ENCODE peak calls at places on chromosomes 1 and 21, in five cellular contexts. A is CD8-positive, alpha-beta memory T cell; U is PC-9; V is Karpas-422; P is CD4-positive, alpha-beta memory T cell. H is an unnamed sample. For H3K4me1 and H3K36me3, the result is how much of the 10 kb centered on the place peaks cover.

GRCh38 chr21:42091899-42092508 is 20.9 kb downstream of the UMODL1 start:
- DNase-seq in P (no peak), U (no peak), V (no peak), A (no peak), H (no peak)

GRCh38 chr1:29398431-29398830 is 162.1 kb downstream of the PTPRU start:
- DNase-seq in V (no peak), A (no peak), P (no peak), U (no peak), H (no peak)

GRCh38 chr1:64228181-64228957 is 24.9 kb downstream of the UBE2U start:
- DNase-seq in U (no peak), P (no peak), A (no peak), V (no peak), H (no peak)

GRCh38 chr1:208731976-208732821 is 488.0 kb upstream of the PLXNA2 start:
- DNase-seq in V (no peak), U (no peak), P (no peak), A (no peak), H (no peak)

GRCh38 chr1:151085953-151086559 is 15.5 kb downstream of the GABPB2 start:
- DNase-seq in A (no peak), U (no peak), P (no peak), V (no peak), H (no peak)

GRCh38 chr1:93678966-93679480 is 2.6 kb downstream of the BCAR3 start:
- DNase-seq in A (no peak), U (no peak), V (no peak), P (no peak), H (no peak)

GRCh38 chr1:200107004-200107470 is 79.5 kb downstream of the NR5A2 start:
- DNase-seq in P (no peak), A (no peak), U (peak), V (no peak), H (no peak)

GRCh38 chr1:21904725-21905520 is 32.2 kb downstream of the HSPG2 start:
- DNase-seq in U (peak), A (no peak), V (no peak), P (no peak), H (no peak)

GRCh38 chr1:97780884-97781283 is 139.9 kb downstream of the DPYD start:
- DNase-seq in U (no peak), P (no peak), A (no peak), V (no peak), H (no peak)

GRCh38 chr21:44636209-44637017 is 743 bp upstream of the KRTAP10-10 start:
- DNase-seq in P (no peak), V (no peak), A (no peak), U (no peak), H (no peak)

GRCh38 chr21:45381865-45382697 is 22.9 kb upstream of the COL18A1 start:
- DNase-seq in P (no peak), A (no peak), U (no peak), V (no peak), H (no peak)

GRCh38 chr1:231357831-231358354 is 19.8 kb downstream of the SPRTN start:
- DNase-seq in A (no peak), U (peak), V (peak), P (peak), H (no peak)

GRCh38 chr1:85199667-85200366 is 999 bp downstream of the SYDE2 start:
- DNase-seq in U (no peak), V (no peak), P (no peak), A (no peak), H (no peak)

GRCh38 chr1:58727363-58727762 is 27.5 kb upstream of the MYSM1 start:
- DNase-seq in V (no peak), U (peak), A (no peak), P (no peak), H (no peak)

GRCh38 chr1:57295326-57295725 is 128.5 kb downstream of the DAB1 start:
- DNase-seq in P (no peak), A (no peak), U (no peak), V (no peak), H (no peak)

DNA sequence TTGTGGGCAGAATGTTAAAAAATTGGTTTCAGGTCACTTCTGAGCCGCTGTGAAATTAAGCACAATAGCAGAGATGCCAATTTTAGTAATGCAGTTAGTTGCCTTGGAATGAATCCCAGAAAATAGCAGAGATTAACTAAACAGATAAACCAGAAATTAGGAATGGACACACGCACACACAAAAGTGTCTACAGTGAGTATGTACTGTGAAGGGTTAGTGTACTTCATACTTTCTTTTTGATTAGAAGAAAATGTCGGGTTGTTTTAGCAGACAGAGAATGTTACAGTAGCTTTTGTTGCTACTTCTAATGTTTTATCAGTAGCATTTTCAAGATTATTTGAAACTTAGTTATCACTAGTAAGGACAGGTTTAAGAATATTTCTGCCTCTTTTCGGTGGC is 106.7 kb downstream of the LEPR start:
- DNase-seq in U (no peak), V (no peak), P (no peak), A (no peak), H (no peak)
- H3K4me3 ChIP-seq in U (no peak), V (no peak), P (no peak), A (no peak), H (no peak)

GRCh38 chr21:33198346-33199135 is 31.2 kb upstream of the IFNAR2 start:
- DNase-seq in P (no peak), U (no peak), A (no peak), V (no peak), H (no peak)

GRCh38 chr21:33201945-33202344 is 27.8 kb upstream of the IFNAR2 start:
- DNase-seq in P (no peak), A (no peak), U (no peak), V (no peak), H (no peak)

GRCh38 chr21:33199516-33200217 is 30.1 kb upstream of the IFNAR2 start:
- DNase-seq in P (peak), A (peak), V (peak), U (peak), H (peak)

GRCh38 chr21:33197546-33197945 is 32.2 kb upstream of the IFNAR2 start:
- DNase-seq in U (no peak), V (no peak), P (no peak), A (no peak), H (no peak)

GRCh38 chr21:33196956-33197374 is 32.8 kb upstream of the IFNAR2 start:
- DNase-seq in P (peak), V (peak), A (peak), U (peak), H (no peak)
- H3K4me1 ChIP-seq in P (under half), V (under half), A (under half), U (under half), H (under half)

GRCh38 chr1:155669233-155670162 is 19.1 kb downstream of the YY1AP1 start:
- DNase-seq in P (no peak), U (no peak), V (no peak), A (no peak), H (no peak)
- H3K36me3 ChIP-seq in P (half or more), U (under half), V (half or more), A (under half), H (half or more)

GRCh38 chr1:40708750-40709099 is 17.2 kb downstream of the NFYC start:
- DNase-seq in U (peak), V (peak), A (no peak), P (no peak), H (no peak)
- H3K4me3 ChIP-seq in U (peak), V (peak), A (peak), P (peak), H (peak)

GRCh38 chr1:223709598-223709997 is 2.7 kb upstream of the CAPN2 start:
- DNase-seq in A (no peak), U (no peak), V (no peak), P (no peak), H (no peak)
- H3K4me1 ChIP-seq in A (under half), U (half or more), V (under half), P (under half), H (under half)